ENCODE peak calls at places on chromosomes 4 and X, in six cellular contexts. K, D, O, S, V and U are unnamed samples.
A peak's percentile ranks its signal among the peaks of the same experiment; 100 is the strongest.

GRCh38 chr4:7426525-7427171 is 8.1 kb downstream of the PSAPL1 start:
- DNase-seq in K (no peak), D (no peak), O (no peak), S (no peak), V (no peak), U (peak; percentile 1)

GRCh38 chrX:128020701-128021100 is 31.5 kb downstream of the ACTRT1 start:
- DNase-seq in K (no peak), D (no peak), O (no peak), S (no peak), V (peak; percentile 2), U (no peak)

GRCh38 chr4:14070289-14070880 is 442.9 kb upstream of the BOD1L1 start:
- DNase-seq in K (no peak), D (no peak), O (no peak), S (no peak), V (no peak), U (no peak)

GRCh38 chr4:127155121-127155520 is 477.6 kb upstream of the INTU start:
- DNase-seq in K (no peak), D (no peak), O (no peak), S (no peak), V (no peak), U (no peak)

GRCh38 chr4:118923891-118924290 is 35.2 kb downstream of the SYNPO2 start:
- DNase-seq in K (no peak), D (no peak), O (no peak), S (no peak), V (no peak), U (no peak)

GRCh38 chr4:8644966-8645752 is 52.6 kb downstream of the CPZ start:
- DNase-seq in K (no peak), D (no peak), O (no peak), S (no peak), V (no peak), U (no peak)

GRCh38 chrX:12681047-12681446 is 110.2 kb upstream of the PRPS2 start:
- DNase-seq in K (no peak), D (no peak), O (no peak), S (no peak), V (no peak), U (no peak)

GRCh38 chrX:476724-477075 is 90.0 kb upstream of the PPP2R3B start:
- DNase-seq in K (no peak), D (no peak), O (no peak), S (no peak), V (no peak), U (no peak)

GRCh38 chr4:24404281-24404680 is 180.1 kb downstream of the DHX15 start:
- DNase-seq in K (no peak), D (no peak), O (no peak), S (no peak), V (no peak), U (no peak)

GRCh38 chr4:116005037-116005805 is 891.8 kb upstream of the NDST4 start:
- DNase-seq in K (no peak), D (no peak), O (no peak), S (no peak), V (no peak), U (no peak)

GRCh38 chr4:146957252-146957651 is 11.6 kb upstream of the TTC29 start:
- DNase-seq in K (no peak), D (no peak), O (no peak), S (no peak), V (no peak), U (no peak)

GRCh38 chr4:517061-517805 is 18.2 kb downstream of the PIGG start:
- DNase-seq in K (no peak), D (no peak), O (no peak), S (no peak), V (no peak), U (no peak)

GRCh38 chr4:610411-611261 is 14.7 kb upstream of the PDE6B start:
- DNase-seq in K (no peak), D (no peak), O (no peak), S (no peak), V (no peak), U (no peak)

GRCh38 chr4:7960790-7961655 is 21.4 kb upstream of the AFAP1 start:
- DNase-seq in K (no peak), D (peak; percentile 56), O (no peak), S (no peak), V (no peak), U (no peak)

GRCh38 chr4:47101453-47101852 is 70.1 kb downstream of the GABRB1 start:
- DNase-seq in K (no peak), D (no peak), O (no peak), S (no peak), V (no peak), U (no peak)

GRCh38 chrX:66931713-66932112 is 292.8 kb upstream of the EDA2R start:
- DNase-seq in K (no peak), D (no peak), O (no peak), S (no peak), V (no peak), U (no peak)

GRCh38 chrX:1239681-1240142 is 27.3 kb upstream of the CRLF2 start:
- DNase-seq in K (peak; percentile 57), D (peak; percentile 68), O (no peak), S (peak; percentile 31), V (no peak), U (no peak)

GRCh38 chrX:40104649-40105015 is 6.9 kb upstream of the BCOR start:
- DNase-seq in K (no peak), D (no peak), O (no peak), S (peak; percentile 49), V (no peak), U (peak; percentile 41)

GRCh38 chrX:40107291-40108083 is 9.7 kb upstream of the BCOR start:
- DNase-seq in K (no peak), D (no peak), O (no peak), S (peak; percentile 85), V (no peak), U (no peak)

GRCh38 chrX:40106677-40107290 is 9.0 kb upstream of the BCOR start:
- DNase-seq in K (no peak), D (no peak), O (no peak), S (no peak), V (no peak), U (no peak)

GRCh38 chrX:40105016-40105790 is 7.4 kb upstream of the BCOR start:
- DNase-seq in K (no peak), D (no peak), O (no peak), S (peak; percentile 62), V (no peak), U (no peak)

DNA sequence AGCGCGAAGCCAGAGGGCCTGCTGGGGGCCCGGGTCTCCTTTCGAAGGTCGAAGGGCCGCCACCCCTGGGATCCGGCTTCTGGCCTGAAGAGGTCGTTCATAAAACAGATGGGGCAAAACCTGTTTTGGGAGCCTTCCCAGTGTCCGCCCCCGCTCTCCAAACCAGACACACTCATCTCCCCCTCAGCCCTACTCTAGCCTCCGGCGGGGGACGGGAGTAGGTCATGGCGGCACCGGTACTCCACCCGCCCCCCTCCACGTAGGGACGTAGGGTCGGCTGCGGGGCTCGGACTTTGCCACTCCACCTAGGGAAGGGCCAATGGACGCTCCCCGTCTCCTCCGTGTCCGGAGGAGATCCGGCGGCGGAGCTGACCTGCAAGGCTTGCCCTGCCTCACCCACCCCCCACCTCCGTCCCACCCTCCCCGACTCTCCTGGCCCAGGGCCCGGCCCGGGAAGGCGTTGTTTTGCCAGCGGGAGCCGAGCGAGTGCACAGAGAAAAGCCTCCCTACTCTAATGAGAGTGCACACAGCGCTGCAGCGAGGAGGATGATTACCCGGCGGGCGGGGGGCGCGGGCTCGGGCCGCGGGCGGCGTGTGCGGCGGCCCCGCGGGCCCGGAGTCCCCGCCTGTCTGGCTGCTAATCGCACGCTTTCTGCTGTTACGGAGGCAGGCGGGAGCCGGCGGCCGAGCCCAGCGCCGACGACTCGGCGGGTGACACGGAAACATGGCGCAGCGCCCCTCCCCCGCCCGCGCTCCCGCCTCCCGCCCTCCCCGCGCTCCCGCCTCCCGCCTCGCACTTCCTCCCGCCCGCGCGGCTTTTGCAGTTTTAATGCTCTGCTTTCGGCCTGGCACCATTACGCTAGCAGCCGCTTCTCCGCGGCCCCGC is 8.3 kb upstream of the BCOR start:
- DNase-seq in K (no peak), D (no peak), O (no peak), S (peak; percentile 86), V (no peak), U (peak; percentile 47)
- TF ChIP-seq POLR2A in K (no peak), D (peak; percentile 17), O (no peak), S (peak; percentile 58), V (peak; percentile 52), U (no peak)

DNA sequence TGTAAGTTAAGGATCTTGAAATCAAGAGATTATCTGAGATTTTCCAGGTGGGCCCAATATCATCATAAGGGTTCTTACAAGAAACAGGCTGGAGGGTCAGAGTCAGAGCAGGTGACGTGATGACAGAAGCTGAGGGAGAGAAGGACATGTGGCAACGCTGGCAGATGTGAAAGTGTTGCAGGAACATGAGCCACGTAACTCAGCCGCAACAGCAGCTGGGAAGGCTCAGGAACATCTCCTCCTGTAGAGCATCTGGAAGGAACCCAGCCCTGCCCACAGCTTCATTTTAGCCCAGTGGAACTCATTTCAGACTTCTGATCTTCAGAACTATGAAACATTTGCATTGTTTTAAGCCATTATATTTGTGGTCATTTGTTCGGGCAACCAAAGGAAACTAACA is 156.3 kb upstream of the VEGFC start:
- DNase-seq in K (no peak), D (no peak), O (no peak), S (no peak), V (no peak), U (no peak)
- TF ChIP-seq POLR2AphosphoS5 in K (no peak), D (no peak), O (no peak), S (no peak), V (no peak), U (no peak)

DNA sequence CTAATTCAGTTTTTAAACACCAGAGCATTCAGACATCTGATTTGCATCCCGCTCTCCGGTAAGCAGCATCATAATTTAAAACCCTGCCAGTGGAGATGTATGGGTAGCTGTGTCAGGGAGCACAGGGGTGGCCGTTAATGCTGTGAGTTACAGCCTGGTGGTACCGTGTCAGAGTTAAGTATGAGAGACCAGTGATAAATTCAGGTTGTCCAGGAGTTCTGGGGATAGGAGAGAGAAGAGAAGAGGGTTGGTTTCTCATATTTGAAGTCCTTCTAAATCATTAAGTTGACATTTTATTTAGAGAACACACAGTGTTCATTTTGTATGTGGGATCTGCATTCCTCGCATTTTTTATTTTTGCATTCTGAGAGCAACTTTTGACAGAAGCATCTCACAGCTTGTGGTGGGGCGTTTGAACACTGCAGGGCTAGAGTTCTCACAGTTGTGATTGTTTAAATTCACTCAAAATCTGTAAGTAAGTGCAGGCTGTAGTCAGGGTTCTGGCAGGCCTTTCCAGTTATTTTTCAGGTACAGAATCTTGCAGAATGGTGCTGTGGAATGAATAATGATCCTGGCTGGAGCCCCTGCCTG is 157.6 kb downstream of the DCLK2 start:
- DNase-seq in K (no peak), D (no peak), O (no peak), S (no peak), V (no peak), U (no peak)
- TF ChIP-seq TAF1 in K (no peak), D (no peak), O (no peak), S (no peak), V (no peak), U (no peak)

DNA sequence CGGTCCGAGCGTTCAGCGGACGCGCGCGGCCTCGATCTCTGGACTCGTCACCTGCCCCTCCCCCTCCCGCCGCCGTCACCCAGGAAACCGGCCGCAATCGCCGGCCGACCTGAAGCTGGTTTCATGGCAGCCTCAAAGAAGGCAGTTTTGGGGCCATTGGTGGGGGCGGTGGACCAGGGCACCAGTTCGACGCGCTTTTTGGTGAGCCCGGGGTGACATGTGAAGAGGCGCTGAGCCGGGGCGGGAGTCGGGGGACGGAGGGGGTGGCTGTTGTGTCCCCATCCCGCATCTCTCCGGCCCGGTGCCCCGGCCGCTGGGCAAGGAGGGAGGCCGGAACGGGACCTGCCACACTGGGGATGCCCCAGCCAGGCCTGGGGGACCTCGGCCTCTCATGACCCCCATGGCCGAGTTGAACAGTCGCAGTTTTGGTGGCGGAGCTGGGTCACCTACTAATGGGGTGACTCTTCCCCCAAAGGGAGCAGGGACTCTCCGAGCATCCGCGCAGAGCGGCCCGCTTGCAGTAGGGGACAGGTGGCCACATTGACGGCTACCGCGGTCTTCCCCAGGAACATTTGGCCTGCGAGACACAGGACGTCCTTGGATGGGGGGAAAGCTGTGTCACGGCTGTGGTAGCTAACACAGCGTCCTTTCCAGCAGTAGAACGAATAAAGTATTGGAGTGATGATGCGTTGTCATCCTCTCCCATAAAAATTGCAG is at the start of gene GK:
- DNase-seq in K (no peak), D (no peak), O (no peak), S (peak; percentile 36), V (no peak), U (no peak)
- TF ChIP-seq POLR2A in K (no peak), D (peak; percentile 51), O (no peak), S (no peak), V (peak; percentile 61), U (no peak)